ENCODE peak calls at places on chromosome 16, in nine cellular contexts. Z is Caco-2, H is NCI-H2029 treated with DMSO at 0.1 percent for 48 hours, Q is cerebellum, J is SK-N-SH, V is H9, W is AML-193, M is AG09319, T is MCF 10A. F is an unnamed sample.

GRCh38 chr16:46763147-46763546 is 15.0 kb upstream of the MYLK3 start:
- DNase-seq in M (no peak), T (no peak), V (no peak), H (peak), W (no peak), Z (no peak), J (no peak), Q (peak), F (peak)

GRCh38 chr16:83675136-83675535 is 132.6 kb upstream of the HSBP1 start:
- DNase-seq in M (no peak), Q (no peak), W (no peak), V (no peak), Z (no peak), J (no peak), H (no peak), T (no peak), F (no peak)

GRCh38 chr16:87918314-87918713 is 18.0 kb downstream of the CA5A start:
- DNase-seq in H (no peak), J (no peak), V (no peak), M (peak), Z (no peak), T (no peak), W (no peak), Q (peak), F (no peak)

GRCh38 chr16:6132121-6132520 is 1034.5 kb upstream of the EEF2KMT start:
- DNase-seq in W (no peak), T (no peak), M (no peak), H (no peak), V (no peak), Q (no peak), J (no peak), Z (no peak), F (no peak)

GRCh38 chr16:84503751-84504395 is 586 bp downstream of the MEAK7 start:
- DNase-seq in M (no peak), V (no peak), T (peak), W (no peak), J (no peak), Z (no peak), Q (no peak), H (no peak), F (no peak)

GRCh38 chr16:85289760-85290625 is 177.7 kb upstream of the CIBAR2 start:
- DNase-seq in Q (no peak), W (no peak), T (no peak), H (no peak), M (no peak), V (no peak), J (no peak), Z (no peak), F (no peak)

GRCh38 chr16:56960681-56961281 is 969 bp upstream of the CETP start:
- DNase-seq in Q (no peak), T (no peak), W (no peak), V (no peak), M (no peak), J (no peak), H (no peak), Z (no peak), F (no peak)

GRCh38 chr16:79618712-79619050 is 18.1 kb upstream of the MAF start:
- DNase-seq in M (no peak), Q (no peak), J (no peak), H (no peak), T (no peak), V (no peak), W (no peak), Z (no peak), F (no peak)